ENCODE peak calls at places on chromosome 21, in nine cellular contexts. B is BJ, U is tibial artery, G is fibroblast of lung, K is Panc1, M is thoracic aorta, Z is AG04449, Q is BE2C, H is GM12865. O is an unnamed sample.

GRCh38 chr21:26085882-26086281 is 84.7 kb downstream of the APP start:
- DNase-seq in B (no peak), U (no peak), G (no peak), K (no peak), M (no peak), Z (no peak), Q (no peak), H (no peak), O (no peak)

GRCh38 chr21:44013380-44014088 is 1.4 kb downstream of the TRAPPC10 start:
- DNase-seq in B (no peak), U (no peak), G (no peak), K (no peak), M (no peak), Z (no peak), Q (peak), H (peak), O (no peak)

GRCh38 chr21:39444406-39445145 is 1.0 kb downstream of the LCA5L start:
- DNase-seq in B (no peak), U (no peak), G (peak), K (no peak), M (no peak), Z (no peak), Q (no peak), H (no peak), O (no peak)

GRCh38 chr21:29309703-29310102 is 11.0 kb downstream of the BACH1 start:
- DNase-seq in B (no peak), U (no peak), G (no peak), K (no peak), M (no peak), Z (no peak), Q (no peak), H (no peak), O (no peak)

GRCh38 chr21:33998402-33998801 is 75.0 kb upstream of the MRPS6 start:
- DNase-seq in B (no peak), U (no peak), G (peak), K (no peak), M (no peak), Z (no peak), Q (no peak), H (no peak), O (no peak)

GRCh38 chr21:28431527-28432200 is 561.0 kb downstream of the LTN1 start:
- DNase-seq in B (no peak), U (no peak), G (no peak), K (no peak), M (no peak), Z (no peak), Q (no peak), H (no peak), O (no peak)

GRCh38 chr21:42495765-42496119 is 282 bp downstream of the RSPH1 start:
- DNase-seq in B (no peak), U (no peak), G (no peak), K (no peak), M (no peak), Z (no peak), Q (no peak), H (no peak), O (no peak)

GRCh38 chr21:34200288-34200905 is 127.0 kb downstream of the MRPS6 start:
- DNase-seq in B (no peak), U (no peak), G (no peak), K (no peak), M (no peak), Z (no peak), Q (no peak), H (no peak), O (no peak)

GRCh38 chr21:37153193-37153934 is 80.3 kb downstream of the TTC3 start:
- DNase-seq in B (peak), U (no peak), G (peak), K (no peak), M (no peak), Z (peak), Q (no peak), H (no peak), O (no peak)

GRCh38 chr21:42102063-42102462 is 30.9 kb downstream of the UMODL1 start:
- DNase-seq in B (no peak), U (no peak), G (peak), K (no peak), M (no peak), Z (no peak), Q (no peak), H (no peak), O (peak)

GRCh38 chr21:36859744-36860501 is 106.5 kb downstream of the HLCS start:
- DNase-seq in B (no peak), U (peak), G (peak), K (peak), M (no peak), Z (no peak), Q (peak), H (peak), O (no peak)

GRCh38 chr21:36705679-36706481 is 7.0 kb downstream of the SIM2 start:
- DNase-seq in B (no peak), U (no peak), G (no peak), K (no peak), M (no peak), Z (no peak), Q (no peak), H (no peak), O (no peak)

DNA sequence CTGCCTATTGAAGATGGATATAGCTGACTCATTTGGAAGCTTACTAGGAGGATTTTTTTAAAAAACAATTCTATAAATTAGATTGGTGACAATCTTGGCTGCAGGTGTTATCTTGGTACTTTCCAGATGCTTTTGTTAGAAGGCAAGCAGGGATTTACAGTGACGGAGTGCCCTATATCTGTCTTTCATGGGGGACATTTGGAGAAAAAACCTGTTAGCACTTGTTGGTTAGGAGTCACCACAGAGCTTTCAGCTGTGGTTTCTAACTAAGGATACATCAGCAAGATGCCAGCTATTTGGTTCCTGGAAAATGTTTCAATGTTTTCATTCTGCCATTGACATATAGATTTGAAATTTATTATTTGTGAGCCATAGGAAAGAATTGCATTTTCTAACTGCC is 761.1 kb upstream of the CXADR start:
- DNase-seq in B (no peak), U (no peak), G (peak), K (no peak), M (no peak), Z (no peak), Q (no peak), H (no peak), O (no peak)
- H3K4me3 ChIP-seq in B (no peak), U (no peak), G (no peak), K (no peak), M (no peak), Z (no peak), Q (no peak), H (no peak), O (no peak)

GRCh38 chr21:38171723-38172344 is 85.0 kb upstream of the KCNJ15 start:
- DNase-seq in B (no peak), U (no peak), G (peak), K (no peak), M (no peak), Z (no peak), Q (no peak), H (no peak), O (peak)
- TF ChIP-seq CTCF in B (no peak), U (no peak), G (no peak), K (peak), M (no peak), Z (no peak), Q (no peak), H (peak), O (peak)

GRCh38 chr21:45548711-45549491 is 6.7 kb upstream of the SLC19A1 start:
- DNase-seq in B (no peak), U (peak), G (no peak), K (no peak), M (no peak), Z (no peak), Q (no peak), H (no peak), O (no peak)
- H3K4me3 ChIP-seq in B (no peak), U (no peak), G (no peak), K (no peak), M (no peak), Z (no peak), Q (no peak), H (no peak), O (no peak)

GRCh38 chr21:35672313-35672712 is 388.0 kb downstream of the SETD4 start:
- DNase-seq in B (no peak), U (no peak), G (no peak), K (no peak), M (no peak), Z (no peak), Q (no peak), H (no peak), O (no peak)

GRCh38 chr21:35674895-35675470 is 385.3 kb downstream of the SETD4 start:
- DNase-seq in B (no peak), U (no peak), G (peak), K (no peak), M (no peak), Z (no peak), Q (no peak), H (no peak), O (no peak)

GRCh38 chr21:35678393-35678792 is 381.9 kb downstream of the SETD4 start:
- DNase-seq in B (no peak), U (no peak), G (no peak), K (no peak), M (no peak), Z (no peak), Q (no peak), H (no peak), O (no peak)

GRCh38 chr21:35674272-35674671 is 386.1 kb downstream of the SETD4 start:
- DNase-seq in B (no peak), U (no peak), G (no peak), K (no peak), M (no peak), Z (no peak), Q (no peak), H (no peak), O (no peak)

GRCh38 chr21:35677298-35677841 is 383.0 kb downstream of the SETD4 start:
- DNase-seq in B (no peak), U (no peak), G (no peak), K (no peak), M (no peak), Z (no peak), Q (no peak), H (no peak), O (no peak)
- TF ChIP-seq CTCF in B (no peak), U (no peak), G (no peak), K (no peak), M (no peak), Z (no peak), Q (no peak), H (no peak), O (no peak)

GRCh38 chr21:14767192-14767852 is 221.2 kb upstream of the SAMSN1 start:
- DNase-seq in B (no peak), U (no peak), G (no peak), K (no peak), M (no peak), Z (no peak), Q (no peak), H (no peak), O (no peak)

GRCh38 chr21:14766241-14766640 is 220.1 kb upstream of the SAMSN1 start:
- DNase-seq in B (no peak), U (no peak), G (no peak), K (no peak), M (no peak), Z (no peak), Q (no peak), H (no peak), O (no peak)

GRCh38 chr21:14762734-14763694 is 216.9 kb upstream of the SAMSN1 start:
- DNase-seq in B (no peak), U (no peak), G (no peak), K (no peak), M (no peak), Z (no peak), Q (no peak), H (peak), O (no peak)

GRCh38 chr21:14762309-14762708 is 216.2 kb upstream of the SAMSN1 start:
- DNase-seq in B (no peak), U (no peak), G (no peak), K (no peak), M (no peak), Z (no peak), Q (no peak), H (no peak), O (no peak)

GRCh38 chr21:14763695-14764064 is 217.6 kb upstream of the SAMSN1 start:
- DNase-seq in B (no peak), U (no peak), G (no peak), K (no peak), M (no peak), Z (no peak), Q (no peak), H (peak), O (no peak)
- H3K4me3 ChIP-seq in B (no peak), U (no peak), G (no peak), K (no peak), M (no peak), Z (no peak), Q (no peak), H (no peak), O (no peak)